ENCODE peak calls at places on chromosomes 16 and 17, in ten cellular contexts. Q is WTC11, W is psoas muscle, R is foreskin fibroblast, A is neural progenitor cell, F is GM10248, U is HFFc6, Y is IMR-90, J is cardiac fibroblast, S is GM12865. K is an unnamed sample.

GRCh38 chr17:35896011-35896587 is 15.9 kb upstream of the CCL5 start:
- DNase-seq in Q (no peak), W (no peak), R (no peak), A (no peak), F (peak), U (no peak), Y (no peak), J (peak), S (peak), K (no peak)

GRCh38 chr17:4854181-4854681 is 21.1 kb downstream of the MINK1 start:
- DNase-seq in Q (no peak), W (no peak), R (peak), A (no peak), F (no peak), U (peak), Y (peak), J (no peak), S (peak), K (no peak)

GRCh38 chr16:75012380-75013081 is 13.7 kb downstream of the ZNRF1 start:
- DNase-seq in Q (no peak), W (no peak), R (no peak), A (no peak), F (no peak), U (no peak), Y (no peak), J (no peak), S (peak), K (no peak)

GRCh38 chr17:82913304-82914043 is 73.7 kb upstream of the ZNF750 start:
- DNase-seq in Q (no peak), W (peak), R (peak), A (peak), F (no peak), U (no peak), Y (no peak), J (no peak), S (no peak), K (no peak)

GRCh38 chr16:80113876-80114574 is 426.8 kb upstream of the DYNLRB2 start:
- DNase-seq in Q (no peak), W (no peak), R (no peak), A (no peak), F (no peak), U (no peak), Y (no peak), J (no peak), S (no peak), K (no peak)

GRCh38 chr17:1040216-1040600 is 43.3 kb downstream of the TIMM22 start:
- DNase-seq in Q (no peak), W (peak), R (peak), A (no peak), F (no peak), U (no peak), Y (no peak), J (no peak), S (no peak), K (peak)

GRCh38 chr17:79391808-79392233 is 219.0 kb downstream of the RBFOX3 start:
- DNase-seq in Q (peak), W (peak), R (peak), A (peak), F (peak), U (peak), Y (peak), J (peak), S (peak), K (no peak)

GRCh38 chr16:21990381-21990944 is 10.5 kb downstream of the PDZD9 start:
- DNase-seq in Q (no peak), W (no peak), R (no peak), A (no peak), F (no peak), U (no peak), Y (no peak), J (no peak), S (no peak), K (no peak)

GRCh38 chr17:55398689-55399088 is 22.9 kb downstream of the MMD start:
- DNase-seq in Q (no peak), W (no peak), R (peak), A (no peak), F (no peak), U (peak), Y (peak), J (peak), S (no peak), K (no peak)

GRCh38 chr16:1715220-1715619 is 9.2 kb downstream of the MAPK8IP3 start:
- DNase-seq in Q (no peak), W (no peak), R (no peak), A (no peak), F (no peak), U (no peak), Y (no peak), J (no peak), S (no peak), K (no peak)

GRCh38 chr17:66165537-66166123 is 26.3 kb downstream of the CEP112 start:
- DNase-seq in Q (no peak), W (no peak), R (peak), A (peak), F (peak), U (peak), Y (peak), J (peak), S (peak), K (no peak)

GRCh38 chr16:4517812-4518211 is 20.8 kb downstream of the CDIP1 start:
- DNase-seq in Q (peak), W (no peak), R (peak), A (peak), F (no peak), U (no peak), Y (peak), J (peak), S (peak), K (no peak)

GRCh38 chr17:75601057-75601987 is 13.7 kb downstream of the MYO15B start:
- DNase-seq in Q (peak), W (peak), R (peak), A (peak), F (peak), U (peak), Y (peak), J (peak), S (peak), K (no peak)

GRCh38 chr16:75810342-75810741 is 84.1 kb upstream of the CPHXL start:
- DNase-seq in Q (no peak), W (no peak), R (no peak), A (no peak), F (no peak), U (no peak), Y (no peak), J (no peak), S (no peak), K (no peak)

GRCh38 chr17:77196251-77196650 is 55.5 kb downstream of the SEC14L1 start:
- DNase-seq in Q (no peak), W (no peak), R (no peak), A (no peak), F (no peak), U (no peak), Y (no peak), J (no peak), S (no peak), K (no peak)

GRCh38 chr16:28136751-28137434 is 73.4 kb upstream of the GSG1L start:
- DNase-seq in Q (no peak), W (no peak), R (no peak), A (peak), F (no peak), U (no peak), Y (no peak), J (peak), S (no peak), K (no peak)

GRCh38 chr16:16062023-16062932 is 112.9 kb downstream of the ABCC1 start:
- DNase-seq in Q (peak), W (no peak), R (peak), A (peak), F (peak), U (no peak), Y (no peak), J (peak), S (peak), K (no peak)
- TF ChIP-seq CTCF in Q (no peak), W (no peak), R (no peak), A (peak), F (peak), U (peak), Y (peak), J (no peak), S (no peak), K (no peak)

GRCh38 chr17:21542991-21543390 is 149.3 kb upstream of the KCNJ18 start:
- DNase-seq in Q (no peak), W (no peak), R (no peak), A (no peak), F (no peak), U (no peak), Y (no peak), J (no peak), S (no peak), K (no peak)
- TF ChIP-seq CTCF in Q (no peak), W (no peak), R (no peak), A (no peak), F (no peak), U (no peak), Y (no peak), J (no peak), S (no peak), K (no peak)

GRCh38 chr16:58197314-58198012 is 443 bp downstream of the CSNK2A2 start:
- DNase-seq in Q (peak), W (peak), R (peak), A (peak), F (peak), U (no peak), Y (no peak), J (no peak), S (peak), K (no peak)

GRCh38 chr16:58198739-58199411 is 969 bp upstream of the CSNK2A2 start:
- DNase-seq in Q (no peak), W (no peak), R (no peak), A (no peak), F (no peak), U (no peak), Y (no peak), J (no peak), S (no peak), K (no peak)

GRCh38 chr16:58196898-58197313 is 1.0 kb downstream of the CSNK2A2 start:
- DNase-seq in Q (no peak), W (no peak), R (peak), A (peak), F (no peak), U (peak), Y (peak), J (peak), S (no peak), K (no peak)

GRCh38 chr16:58200398-58200797 is 2.5 kb upstream of the CSNK2A2 start:
- DNase-seq in Q (no peak), W (no peak), R (no peak), A (no peak), F (no peak), U (no peak), Y (no peak), J (no peak), S (no peak), K (no peak)

DNA sequence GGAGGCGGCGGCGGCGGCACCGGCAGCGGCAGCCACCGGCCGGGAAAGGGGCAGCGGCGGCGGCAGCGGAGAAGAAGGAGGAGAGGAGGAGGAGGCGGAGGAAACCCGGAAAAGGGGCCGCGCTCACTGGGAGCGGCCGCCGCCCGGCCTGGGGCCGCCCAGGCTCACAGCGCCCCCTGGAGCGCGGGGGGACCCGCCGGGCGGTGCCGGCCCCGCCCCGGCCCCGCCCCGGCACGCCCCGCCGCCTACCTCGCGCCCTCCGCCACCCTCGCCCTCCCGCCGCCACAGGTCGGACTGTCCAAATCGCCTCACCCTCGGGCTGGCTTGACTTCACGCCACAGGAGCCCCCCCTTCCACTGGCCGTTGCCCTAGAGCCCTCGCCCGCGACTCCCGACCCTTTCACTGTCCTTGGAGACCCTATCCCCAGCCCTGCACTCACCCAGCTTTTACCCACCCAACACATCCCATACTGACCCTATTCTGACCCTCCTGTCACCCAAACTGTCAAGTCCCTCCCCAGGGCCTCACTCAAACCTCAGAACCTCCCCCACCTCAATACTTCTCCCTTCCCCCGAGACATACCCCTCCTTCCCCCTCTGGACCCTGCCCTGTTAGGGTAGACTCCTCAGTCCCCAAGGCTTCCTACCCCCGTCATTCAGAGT is at the start of gene CSNK2A2:
- DNase-seq in Q (peak), W (peak), R (peak), A (peak), F (peak), U (peak), Y (peak), J (peak), S (peak), K (no peak)
- TF ChIP-seq CTCF in Q (no peak), W (peak), R (no peak), A (no peak), F (peak), U (peak), Y (peak), J (no peak), S (peak), K (peak)

GRCh38 chr17:81302861-81303326 is 7.8 kb upstream of the SLC38A10 start:
- DNase-seq in Q (no peak), W (peak), R (peak), A (peak), F (no peak), U (peak), Y (no peak), J (no peak), S (no peak), K (no peak)
- TF ChIP-seq CTCF in Q (no peak), W (peak), R (no peak), A (peak), F (no peak), U (peak), Y (no peak), J (no peak), S (peak), K (no peak)

DNA sequence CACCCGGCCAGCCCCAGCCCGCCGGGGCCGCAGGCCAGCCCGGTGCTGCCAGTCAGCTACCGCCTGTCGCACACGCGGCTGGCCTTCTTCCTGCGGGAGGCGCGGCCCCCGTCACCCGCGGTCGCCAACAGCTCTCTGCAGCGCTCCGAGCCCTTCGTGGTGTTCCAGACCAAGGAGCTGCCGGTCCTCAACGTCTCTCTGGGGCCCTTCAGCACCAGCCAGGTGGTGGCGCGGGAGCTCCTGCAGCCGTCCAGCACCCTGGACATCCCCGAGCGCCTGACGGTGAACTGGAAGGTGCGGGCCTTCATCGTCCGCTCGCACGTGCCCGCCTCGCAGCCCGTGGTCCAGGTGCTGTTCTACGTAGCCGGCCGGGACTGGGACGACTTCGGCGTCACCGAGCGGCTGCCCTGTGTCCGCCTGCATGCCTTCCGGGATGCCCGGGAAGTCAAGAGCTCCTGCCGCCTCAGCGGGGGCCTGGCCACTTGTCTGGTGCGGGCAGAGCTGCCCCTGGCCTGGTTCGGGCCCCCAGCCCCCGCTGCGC is 46.8 kb downstream of the TMEM132E start:
- DNase-seq in Q (peak), W (no peak), R (peak), A (no peak), F (no peak), U (no peak), Y (no peak), J (no peak), S (no peak), K (no peak)
- TF ChIP-seq CTCF in Q (no peak), W (no peak), R (no peak), A (no peak), F (no peak), U (no peak), Y (no peak), J (no peak), S (no peak), K (no peak)

GRCh38 chr17:17780941-17781590 is 55.7 kb downstream of the SREBF1 start:
- DNase-seq in Q (peak), W (peak), R (peak), A (peak), F (no peak), U (no peak), Y (peak), J (peak), S (no peak), K (no peak)
- TF ChIP-seq CTCF in Q (no peak), W (no peak), R (peak), A (peak), F (no peak), U (no peak), Y (peak), J (no peak), S (no peak), K (peak)

DNA sequence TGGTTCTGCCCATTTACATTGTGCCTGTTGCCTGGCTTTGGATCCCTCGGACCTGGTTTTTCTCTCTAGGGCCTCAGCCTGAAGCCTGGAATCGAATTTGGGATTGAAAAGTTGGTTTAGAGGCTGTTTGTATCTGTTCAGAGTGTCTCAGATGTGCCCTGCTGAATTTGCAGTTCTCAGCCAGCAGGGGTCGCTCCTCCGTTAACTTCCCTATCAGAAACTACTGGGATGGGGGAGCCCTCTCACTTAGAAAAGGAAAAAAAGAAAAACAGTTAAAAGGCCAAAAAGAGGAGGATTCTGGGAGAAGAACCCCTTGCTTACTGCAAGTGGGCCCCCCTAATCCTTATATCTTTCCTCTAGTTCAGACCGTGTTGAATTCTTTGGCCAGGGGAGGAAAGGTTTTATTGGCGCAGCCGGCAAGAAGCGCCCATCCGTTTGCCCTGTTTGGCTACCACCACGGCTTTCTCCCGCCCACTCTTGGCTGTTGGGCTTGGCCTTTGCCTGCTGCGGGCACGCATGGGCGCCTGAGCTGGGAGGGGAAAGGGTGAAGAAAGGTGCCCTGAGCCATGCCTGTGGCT is 8.7 kb downstream of the FZD2 start:
- DNase-seq in Q (no peak), W (no peak), R (peak), A (no peak), F (no peak), U (no peak), Y (no peak), J (no peak), S (no peak), K (no peak)
- TF ChIP-seq CTCF in Q (peak), W (peak), R (peak), A (peak), F (peak), U (peak), Y (peak), J (peak), S (peak), K (peak)

DNA sequence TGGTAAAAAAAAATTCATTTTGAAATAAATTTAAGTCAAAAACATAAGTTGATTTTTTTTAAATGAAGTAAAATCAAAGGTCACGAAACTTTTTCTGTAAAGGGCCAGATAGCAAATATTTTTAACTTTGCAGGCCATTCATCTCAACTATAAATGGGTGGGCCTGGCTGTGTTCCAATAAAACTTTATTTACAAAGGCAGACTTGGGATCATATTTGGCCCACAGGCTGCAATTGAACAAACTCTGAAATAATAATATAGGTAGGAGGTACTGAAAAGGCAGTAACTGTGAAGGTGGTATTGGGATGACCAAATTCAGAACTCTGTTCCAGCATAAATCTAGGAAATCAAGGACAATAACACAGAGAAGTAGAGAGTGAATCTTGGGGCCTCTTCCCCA is 12.2 kb upstream of the EMP2 start:
- DNase-seq in Q (no peak), W (no peak), R (no peak), A (no peak), F (no peak), U (no peak), Y (no peak), J (no peak), S (no peak), K (no peak)
- TF ChIP-seq CTCF in Q (no peak), W (no peak), R (no peak), A (no peak), F (no peak), U (no peak), Y (no peak), J (no peak), S (no peak), K (no peak)

DNA sequence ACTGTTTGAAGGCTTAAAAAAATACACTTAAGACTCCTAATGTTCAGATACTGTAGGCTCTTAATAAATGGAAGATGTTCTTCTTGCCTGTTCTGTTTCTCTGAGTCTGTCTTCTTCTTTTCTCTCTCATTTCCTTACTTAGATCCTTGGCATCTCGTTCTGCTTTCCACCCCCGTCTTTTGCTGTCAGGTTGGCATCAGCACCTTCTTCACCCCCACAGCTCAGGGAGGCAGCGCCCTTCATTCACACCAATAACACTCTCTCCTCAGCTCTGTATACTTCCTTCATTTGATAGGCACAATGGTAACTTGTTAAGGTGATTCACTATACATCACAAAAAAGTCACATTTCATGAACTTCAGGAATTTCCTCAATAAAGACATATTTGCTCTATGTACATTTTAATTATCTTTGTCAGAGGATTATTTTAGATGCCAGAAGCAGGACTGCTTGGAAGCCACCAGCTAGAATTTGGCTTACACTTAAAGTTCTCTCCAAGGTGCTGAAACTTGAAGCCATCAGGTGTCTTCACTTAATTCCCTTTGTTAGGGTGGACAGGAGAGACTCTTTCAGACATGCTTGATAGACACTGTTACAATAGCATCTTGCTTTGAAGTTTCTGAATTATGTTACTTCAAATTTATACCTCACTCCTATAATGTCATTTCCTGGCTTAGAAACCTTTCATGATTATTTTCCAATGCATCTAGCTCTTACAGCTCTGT is 670.1 kb upstream of the C16orf82 start:
- DNase-seq in Q (no peak), W (no peak), R (no peak), A (peak), F (no peak), U (no peak), Y (no peak), J (no peak), S (no peak), K (no peak)
- TF ChIP-seq CTCF in Q (no peak), W (no peak), R (no peak), A (no peak), F (no peak), U (no peak), Y (no peak), J (no peak), S (no peak), K (no peak)

GRCh38 chr17:62900096-62900495 is 65.9 kb upstream of the TANC2 start:
- DNase-seq in Q (no peak), W (no peak), R (no peak), A (no peak), F (no peak), U (no peak), Y (no peak), J (no peak), S (no peak), K (no peak)

GRCh38 chr17:62895650-62896301 is 70.3 kb upstream of the TANC2 start:
- DNase-seq in Q (no peak), W (no peak), R (peak), A (no peak), F (no peak), U (peak), Y (peak), J (no peak), S (no peak), K (no peak)

GRCh38 chr17:62897706-62898105 is 68.3 kb upstream of the TANC2 start:
- DNase-seq in Q (no peak), W (no peak), R (no peak), A (no peak), F (no peak), U (no peak), Y (no peak), J (peak), S (no peak), K (no peak)

GRCh38 chr17:62899349-62899748 is 66.7 kb upstream of the TANC2 start:
- DNase-seq in Q (no peak), W (no peak), R (no peak), A (no peak), F (no peak), U (no peak), Y (no peak), J (no peak), S (no peak), K (no peak)

GRCh38 chr17:62898239-62898864 is 67.7 kb upstream of the TANC2 start:
- DNase-seq in Q (no peak), W (no peak), R (peak), A (no peak), F (no peak), U (peak), Y (no peak), J (peak), S (no peak), K (no peak)
- TF ChIP-seq CTCF in Q (no peak), W (no peak), R (no peak), A (no peak), F (no peak), U (no peak), Y (no peak), J (no peak), S (no peak), K (no peak)